ENCODE peak calls at places on chromosome 9, in six cellular contexts. U is upper lobe of right lung, S is sigmoid colon, Y is HS-27A, R is AML-193, X is lower leg skin. Z is an unnamed sample.
A peak's percentile ranks its signal among the peaks of the same experiment; 100 is the strongest.

GRCh38 chr9:2620876-2621677 is 510 bp upstream of the VLDLR start:
- DNase-seq in X (peak; percentile 39), U (peak; percentile 91), R (peak; percentile 77), S (peak; percentile 92), Y (peak; percentile 40), Z (peak; percentile 65)

GRCh38 chr9:137141976-137142936 is 3.3 kb downstream of the GRIN1 start:
- DNase-seq in U (peak; percentile 51), X (no peak), Y (no peak), S (no peak), R (no peak), Z (no peak)

GRCh38 chr9:96317335-96317980 is 15.5 kb upstream of the HSD17B3 start:
- DNase-seq in U (peak; percentile 72), S (peak; percentile 70), Y (no peak), R (peak; percentile 46), X (no peak), Z (peak; percentile 50)

GRCh38 chr9:77945798-77946197 is 85.8 kb downstream of the GNAQ start:
- DNase-seq in U (no peak), S (no peak), X (no peak), Y (no peak), R (peak; percentile 81), Z (no peak)

GRCh38 chr9:94757158-94757557 is 30.7 kb downstream of the AOPEP start:
- DNase-seq in R (no peak), Y (peak; percentile 7), U (no peak), X (no peak), S (no peak), Z (peak; percentile 23)

GRCh38 chr9:134434896-134435506 is 108.7 kb downstream of the RXRA start:
- DNase-seq in R (no peak), X (peak; percentile 97), Y (peak; percentile 48), S (peak; percentile 99), U (peak; percentile 94), Z (peak; percentile 96)

GRCh38 chr9:96420468-96421219 is 2.5 kb upstream of the ZNF367 start:
- DNase-seq in Y (peak; percentile 91), S (no peak), X (peak; percentile 71), R (peak; percentile 19), U (no peak), Z (peak; percentile 86)

GRCh38 chr9:91026266-91026665 is 224.6 kb downstream of the SYK start:
- DNase-seq in U (no peak), S (no peak), X (no peak), R (no peak), Y (no peak), Z (no peak)

GRCh38 chr9:36566813-36567217 is 5.9 kb upstream of the MELK start:
- DNase-seq in U (peak; percentile 43), S (peak; percentile 83), R (no peak), Y (peak; percentile 78), X (peak; percentile 48), Z (peak; percentile 79)

GRCh38 chr9:115633099-115633498 is 515.1 kb upstream of the TNC start:
- DNase-seq in U (no peak), S (no peak), X (no peak), R (no peak), Y (no peak), Z (no peak)

GRCh38 chr9:110476251-110476650 is 103.3 kb downstream of the SVEP1 start:
- DNase-seq in Y (no peak), R (no peak), U (no peak), X (no peak), S (no peak), Z (no peak)

GRCh38 chr9:129442791-129443511 is 177.9 kb downstream of the C9orf50 start:
- DNase-seq in Y (no peak), U (no peak), S (no peak), R (no peak), X (no peak), Z (no peak)

GRCh38 chr9:134681061-134681661 is 39.6 kb downstream of the COL5A1 start:
- DNase-seq in U (peak; percentile 36), Y (no peak), R (no peak), X (no peak), S (peak; percentile 65), Z (no peak)

GRCh38 chr9:73741316-73741715 is 589.7 kb downstream of the ANXA1 start:
- DNase-seq in X (no peak), U (no peak), S (no peak), Y (no peak), R (no peak), Z (no peak)

GRCh38 chr9:88041447-88041846 is 67.1 kb upstream of the CDK20 start:
- DNase-seq in S (no peak), U (no peak), X (no peak), R (no peak), Y (no peak), Z (no peak)

GRCh38 chr9:135265931-135266330 is 178.5 kb downstream of the OLFM1 start:
- DNase-seq in U (no peak), Y (no peak), S (no peak), X (no peak), R (no peak), Z (no peak)

GRCh38 chr9:80842383-80842782 is 847.0 kb downstream of the TLE1 start:
- DNase-seq in R (no peak), X (no peak), Y (no peak), U (no peak), S (no peak), Z (no peak)

GRCh38 chr9:69744688-69745380 is 15.0 kb downstream of the PTAR1 start:
- DNase-seq in Y (no peak), X (no peak), U (no peak), R (no peak), S (no peak), Z (no peak)

GRCh38 chr9:121863931-121864330 is 212.5 kb downstream of the DAB2IP start:
- DNase-seq in R (no peak), X (no peak), S (no peak), U (no peak), Y (no peak), Z (no peak)

GRCh38 chr9:122360891-122361290 is 9.9 kb upstream of the PTGS1 start:
- DNase-seq in Y (no peak), S (no peak), U (no peak), X (no peak), R (no peak), Z (no peak)

GRCh38 chr9:12426198-12426864 is 266.9 kb upstream of the TYRP1 start:
- DNase-seq in S (no peak), U (no peak), X (no peak), Y (no peak), R (no peak), Z (peak; percentile 1)

GRCh38 chr9:85745203-85745602 is 3.4 kb upstream of the AGTPBP1 start:
- DNase-seq in R (no peak), S (no peak), U (no peak), Y (no peak), X (no peak), Z (no peak)

GRCh38 chr9:23123048-23123632 is 676.5 kb downstream of the DMRTA1 start:
- DNase-seq in S (no peak), X (no peak), Y (peak; percentile 0), U (peak; percentile 39), R (peak; percentile 59), Z (peak; percentile 26)

GRCh38 chr9:70477907-70478480 is 63.5 kb upstream of the KLF9 start:
- DNase-seq in X (no peak), R (no peak), S (peak; percentile 69), Y (no peak), U (no peak), Z (no peak)

GRCh38 chr9:31916591-31917223 is 467.7 kb upstream of the ACO1 start:
- DNase-seq in U (no peak), X (no peak), Y (no peak), R (no peak), S (no peak), Z (no peak)

GRCh38 chr9:13369426-13369825 is 89.9 kb upstream of the MPDZ start:
- DNase-seq in Y (no peak), U (no peak), S (no peak), R (no peak), X (no peak), Z (no peak)

GRCh38 chr9:38182321-38182720 is 113.3 kb upstream of the SHB start:
- DNase-seq in U (no peak), R (no peak), Y (no peak), S (no peak), X (no peak), Z (peak; percentile 33)

GRCh38 chr9:123062306-123063171 is 29.1 kb downstream of the GPR21 start:
- DNase-seq in X (no peak), Y (no peak), S (no peak), U (no peak), R (no peak), Z (no peak)

GRCh38 chr9:107336718-107337360 is 53.8 kb downstream of the RAD23B start:
- DNase-seq in R (no peak), S (no peak), X (peak; percentile 71), Y (no peak), U (no peak), Z (no peak)